ENCODE peak calls at places on chromosomes 7 and 10, in nine cellular contexts. One of them, this sample, is unnamed.

GRCh38 chr10:119104653-119105024 is 726 bp downstream of the DENND10 start:
- DNase-seq in stomach: no peak
- DNase-seq in transverse colon: peak; percentile 24
- DNase-seq in HepG2: no peak
- DNase-seq in SK-N-SH: no peak
- DNase-seq in upper lobe of left lung: no peak
- DNase-seq in sigmoid colon: peak; percentile 69
- DNase-seq in tibial nerve: peak; percentile 5
- DNase-seq in A549: no peak
- DNase-seq in this sample: peak; percentile 71

GRCh38 chr10:124062390-124062789 is 31.0 kb downstream of the CHST15 start:
- DNase-seq in stomach: no peak
- DNase-seq in tibial nerve: no peak
- DNase-seq in SK-N-SH: peak; percentile 56
- DNase-seq in transverse colon: no peak
- DNase-seq in sigmoid colon: no peak
- DNase-seq in A549: no peak
- DNase-seq in upper lobe of left lung: no peak
- DNase-seq in HepG2: peak; percentile 70
- DNase-seq in this sample: no peak

GRCh38 chr7:139744768-139745250 is 33.0 kb downstream of the HIPK2 start:
- DNase-seq in SK-N-SH: no peak
- DNase-seq in tibial nerve: no peak
- DNase-seq in transverse colon: no peak
- DNase-seq in A549: no peak
- DNase-seq in upper lobe of left lung: no peak
- DNase-seq in stomach: no peak
- DNase-seq in HepG2: no peak
- DNase-seq in sigmoid colon: no peak
- DNase-seq in this sample: no peak

GRCh38 chr10:43980313-43980712 is 331.6 kb upstream of the ZNF32 start:
- DNase-seq in tibial nerve: no peak
- DNase-seq in upper lobe of left lung: no peak
- DNase-seq in A549: no peak
- DNase-seq in SK-N-SH: no peak
- DNase-seq in stomach: no peak
- DNase-seq in sigmoid colon: no peak
- DNase-seq in transverse colon: no peak
- DNase-seq in HepG2: no peak
- DNase-seq in this sample: no peak

GRCh38 chr7:135206887-135207738 is 4.2 kb downstream of the WDR91 start:
- DNase-seq in HepG2: no peak
- DNase-seq in transverse colon: no peak
- DNase-seq in upper lobe of left lung: no peak
- DNase-seq in SK-N-SH: no peak
- DNase-seq in A549: no peak
- DNase-seq in stomach: no peak
- DNase-seq in sigmoid colon: no peak
- DNase-seq in tibial nerve: no peak
- DNase-seq in this sample: no peak

GRCh38 chr10:126935263-126935946 is 30.2 kb downstream of the DOCK1 start:
- DNase-seq in HepG2: no peak
- DNase-seq in SK-N-SH: peak; percentile 79
- DNase-seq in tibial nerve: no peak
- DNase-seq in upper lobe of left lung: no peak
- DNase-seq in stomach: no peak
- DNase-seq in transverse colon: no peak
- DNase-seq in sigmoid colon: no peak
- DNase-seq in A549: no peak
- DNase-seq in this sample: no peak

GRCh38 chr10:31635415-31636065 is 293.1 kb downstream of the ARHGAP12 start:
- DNase-seq in stomach: no peak
- DNase-seq in sigmoid colon: no peak
- DNase-seq in transverse colon: no peak
- DNase-seq in SK-N-SH: no peak
- DNase-seq in HepG2: no peak
- DNase-seq in A549: no peak
- DNase-seq in upper lobe of left lung: no peak
- DNase-seq in tibial nerve: no peak
- DNase-seq in this sample: no peak

GRCh38 chr10:36345770-36346169 is 703.7 kb upstream of the FZD8 start:
- DNase-seq in transverse colon: no peak
- DNase-seq in A549: no peak
- DNase-seq in stomach: no peak
- DNase-seq in HepG2: no peak
- DNase-seq in SK-N-SH: no peak
- DNase-seq in tibial nerve: no peak
- DNase-seq in upper lobe of left lung: no peak
- DNase-seq in sigmoid colon: no peak
- DNase-seq in this sample: no peak

GRCh38 chr7:97731736-97732370 is at the start of gene TAC1:
- DNase-seq in sigmoid colon: no peak
- DNase-seq in transverse colon: no peak
- DNase-seq in HepG2: no peak
- DNase-seq in upper lobe of left lung: peak; percentile 82
- DNase-seq in SK-N-SH: peak; percentile 38
- DNase-seq in stomach: no peak
- DNase-seq in tibial nerve: peak; percentile 35
- DNase-seq in A549: no peak
- DNase-seq in this sample: no peak

GRCh38 chr7:6271694-6272371 is 591 bp downstream of the CYTH3 start:
- DNase-seq in stomach: peak; percentile 26
- DNase-seq in tibial nerve: no peak
- DNase-seq in upper lobe of left lung: peak; percentile 89
- DNase-seq in HepG2: no peak
- DNase-seq in A549: peak; percentile 25
- DNase-seq in SK-N-SH: no peak
- DNase-seq in transverse colon: peak; percentile 28
- DNase-seq in sigmoid colon: peak; percentile 72
- DNase-seq in this sample: peak; percentile 73

GRCh38 chr7:15007507-15007906 is 105.0 kb upstream of the DGKB start:
- DNase-seq in A549: no peak
- DNase-seq in upper lobe of left lung: no peak
- DNase-seq in transverse colon: no peak
- DNase-seq in sigmoid colon: no peak
- DNase-seq in HepG2: peak; percentile 3
- DNase-seq in tibial nerve: no peak
- DNase-seq in SK-N-SH: peak; percentile 1
- DNase-seq in stomach: no peak
- DNase-seq in this sample: no peak

GRCh38 chr7:893686-894085 is 17.3 kb downstream of the GET4 start:
- DNase-seq in SK-N-SH: no peak
- DNase-seq in transverse colon: no peak
- DNase-seq in HepG2: no peak
- DNase-seq in tibial nerve: no peak
- DNase-seq in stomach: no peak
- DNase-seq in sigmoid colon: no peak
- DNase-seq in upper lobe of left lung: peak; percentile 62
- DNase-seq in A549: no peak
- DNase-seq in this sample: no peak

GRCh38 chr7:105454921-105455320 is 66.2 kb upstream of the SRPK2 start:
- DNase-seq in SK-N-SH: no peak
- DNase-seq in tibial nerve: no peak
- DNase-seq in sigmoid colon: no peak
- DNase-seq in A549: no peak
- DNase-seq in stomach: no peak
- DNase-seq in transverse colon: no peak
- DNase-seq in HepG2: no peak
- DNase-seq in upper lobe of left lung: no peak
- DNase-seq in this sample: no peak

GRCh38 chr7:32142649-32143048 is 72.4 kb upstream of the PDE1C start:
- DNase-seq in sigmoid colon: no peak
- DNase-seq in HepG2: no peak
- DNase-seq in transverse colon: no peak
- DNase-seq in tibial nerve: no peak
- DNase-seq in upper lobe of left lung: no peak
- DNase-seq in stomach: no peak
- DNase-seq in A549: no peak
- DNase-seq in SK-N-SH: no peak
- DNase-seq in this sample: no peak

GRCh38 chr7:151437163-151437553 is 2.8 kb downstream of the CRYGN start:
- DNase-seq in upper lobe of left lung: peak; percentile 43
- DNase-seq in stomach: no peak
- DNase-seq in HepG2: no peak
- DNase-seq in A549: no peak
- DNase-seq in transverse colon: no peak
- DNase-seq in SK-N-SH: peak; percentile 77
- DNase-seq in sigmoid colon: peak; percentile 62
- DNase-seq in tibial nerve: no peak
- DNase-seq in this sample: peak; percentile 53

DNA sequence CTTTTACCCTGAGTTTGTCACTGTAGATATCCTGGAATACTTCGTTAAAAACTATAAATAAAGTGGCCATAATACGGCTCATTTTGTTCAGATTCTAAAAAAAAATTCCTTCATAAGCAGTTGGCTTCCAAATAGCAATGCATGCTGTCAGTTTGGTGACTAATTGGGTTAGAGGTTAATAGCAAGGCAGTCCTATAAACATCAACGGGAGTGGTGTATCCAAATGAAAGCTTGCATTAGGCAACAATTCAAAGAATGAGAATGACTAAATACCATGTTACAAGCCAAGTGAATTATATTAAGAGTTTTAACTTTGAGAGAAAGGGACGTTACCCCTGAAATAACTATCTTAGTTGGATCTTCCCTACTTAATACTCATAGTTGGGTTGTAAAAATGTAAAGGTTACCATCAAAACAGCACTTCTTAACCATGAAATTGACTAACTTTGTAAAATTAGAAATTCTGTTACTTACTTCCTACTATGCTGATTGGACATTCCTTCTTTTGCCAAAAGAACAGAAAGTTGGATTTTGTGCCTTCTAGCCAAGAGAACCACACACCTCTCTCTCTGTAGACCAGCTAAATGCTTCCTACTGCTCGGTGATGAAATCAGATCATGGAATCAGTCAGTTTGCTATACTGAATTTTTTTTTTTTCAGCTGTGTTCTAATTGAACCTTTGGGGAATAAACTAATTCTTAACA is 98.0 kb downstream of the KAT6B start:
- DNase-seq in transverse colon: no peak
- DNase-seq in A549: no peak
- DNase-seq in stomach: no peak
- DNase-seq in HepG2: no peak
- DNase-seq in SK-N-SH: no peak
- DNase-seq in upper lobe of left lung: no peak
- DNase-seq in tibial nerve: no peak
- DNase-seq in sigmoid colon: no peak
- DNase-seq in this sample: no peak
- H3K4me3 ChIP-seq in transverse colon: no peak overlapping the region
- H3K4me3 ChIP-seq in A549: no peak overlapping the region
- H3K4me3 ChIP-seq in stomach: no peak overlapping the region
- H3K4me3 ChIP-seq in HepG2: no peak overlapping the region
- H3K4me3 ChIP-seq in SK-N-SH: no peak overlapping the region
- H3K4me3 ChIP-seq in upper lobe of left lung: no peak overlapping the region
- H3K4me3 ChIP-seq in tibial nerve: no peak overlapping the region
- H3K4me3 ChIP-seq in sigmoid colon: no peak overlapping the region
- H3K4me3 ChIP-seq in this sample: no peak overlapping the region

GRCh38 chr7:98840604-98841508 is 29.0 kb downstream of the TMEM130 start:
- DNase-seq in sigmoid colon: no peak
- DNase-seq in upper lobe of left lung: no peak
- DNase-seq in A549: no peak
- DNase-seq in stomach: peak; percentile 28
- DNase-seq in transverse colon: no peak
- DNase-seq in tibial nerve: no peak
- DNase-seq in SK-N-SH: no peak
- DNase-seq in HepG2: no peak
- DNase-seq in this sample: no peak

GRCh38 chr7:98837632-98837972 is 32.2 kb downstream of the TMEM130 start:
- DNase-seq in SK-N-SH: no peak
- DNase-seq in transverse colon: no peak
- DNase-seq in sigmoid colon: no peak
- DNase-seq in stomach: no peak
- DNase-seq in tibial nerve: no peak
- DNase-seq in A549: no peak
- DNase-seq in HepG2: no peak
- DNase-seq in upper lobe of left lung: no peak
- DNase-seq in this sample: no peak

GRCh38 chr7:98834949-98835348 is 34.9 kb downstream of the TMEM130 start:
- DNase-seq in tibial nerve: no peak
- DNase-seq in stomach: no peak
- DNase-seq in HepG2: no peak
- DNase-seq in transverse colon: no peak
- DNase-seq in sigmoid colon: no peak
- DNase-seq in SK-N-SH: no peak
- DNase-seq in A549: no peak
- DNase-seq in upper lobe of left lung: no peak
- DNase-seq in this sample: no peak

GRCh38 chr7:98840096-98840495 is 29.7 kb downstream of the TMEM130 start:
- DNase-seq in transverse colon: no peak
- DNase-seq in tibial nerve: no peak
- DNase-seq in SK-N-SH: no peak
- DNase-seq in A549: no peak
- DNase-seq in sigmoid colon: no peak
- DNase-seq in upper lobe of left lung: no peak
- DNase-seq in HepG2: no peak
- DNase-seq in stomach: no peak
- DNase-seq in this sample: no peak

GRCh38 chr7:98836811-98837631 is 32.8 kb downstream of the TMEM130 start:
- DNase-seq in HepG2: peak; percentile 21
- DNase-seq in A549: peak; percentile 51
- DNase-seq in tibial nerve: no peak
- DNase-seq in SK-N-SH: peak; percentile 81
- DNase-seq in stomach: peak; percentile 45
- DNase-seq in transverse colon: peak; percentile 21
- DNase-seq in upper lobe of left lung: no peak
- DNase-seq in sigmoid colon: no peak
- DNase-seq in this sample: no peak
- TF ChIP-seq EP300 in HepG2: no peak
- TF ChIP-seq EP300 in A549: no peak
- TF ChIP-seq EP300 in tibial nerve: no peak
- TF ChIP-seq EP300 in SK-N-SH: no peak
- TF ChIP-seq EP300 in stomach: no peak
- TF ChIP-seq EP300 in transverse colon: no peak
- TF ChIP-seq EP300 in upper lobe of left lung: no peak
- TF ChIP-seq EP300 in sigmoid colon: no peak
- TF ChIP-seq EP300 in this sample: no peak

DNA sequence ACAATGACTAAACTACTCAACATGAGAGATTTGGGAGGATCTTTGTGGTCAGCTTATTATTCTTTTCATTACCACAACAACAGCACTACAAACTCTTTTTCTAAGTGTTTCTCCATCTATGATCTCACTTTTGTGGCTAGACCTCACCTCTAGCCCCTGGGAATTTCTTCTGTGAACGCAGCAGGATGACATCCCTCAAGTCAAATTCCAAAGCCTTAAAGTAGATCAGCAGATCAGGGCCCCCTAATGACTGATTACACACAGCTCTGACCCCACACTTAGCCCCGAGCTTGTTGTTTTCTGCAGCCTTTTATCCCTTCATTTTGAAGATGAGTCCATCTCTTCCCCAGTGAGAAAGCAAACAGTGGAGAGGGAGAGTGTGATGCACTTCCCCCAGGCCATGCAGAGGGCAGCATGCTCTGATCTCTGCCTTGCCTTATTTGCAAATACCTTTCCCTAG is 27.3 kb downstream of the TFAM start:
- DNase-seq in SK-N-SH: no peak
- DNase-seq in transverse colon: no peak
- DNase-seq in tibial nerve: no peak
- DNase-seq in A549: peak; percentile 40
- DNase-seq in sigmoid colon: no peak
- DNase-seq in upper lobe of left lung: no peak
- DNase-seq in HepG2: peak; percentile 30
- DNase-seq in stomach: no peak
- DNase-seq in this sample: no peak
- TF ChIP-seq CTCF in SK-N-SH: no peak
- TF ChIP-seq CTCF in transverse colon: no peak
- TF ChIP-seq CTCF in tibial nerve: no peak
- TF ChIP-seq CTCF in A549: no peak
- TF ChIP-seq CTCF in sigmoid colon: no peak
- TF ChIP-seq CTCF in upper lobe of left lung: no peak
- TF ChIP-seq CTCF in HepG2: peak; percentile 39
- TF ChIP-seq CTCF in stomach: no peak
- TF ChIP-seq CTCF in this sample: no peak

GRCh38 chr7:114087674-114088539 is 169.1 kb upstream of the PPP1R3A start:
- DNase-seq in transverse colon: peak; percentile 21
- DNase-seq in sigmoid colon: peak; percentile 64
- DNase-seq in HepG2: no peak
- DNase-seq in upper lobe of left lung: no peak
- DNase-seq in A549: no peak
- DNase-seq in stomach: no peak
- DNase-seq in tibial nerve: no peak
- DNase-seq in SK-N-SH: peak; percentile 11
- DNase-seq in this sample: peak; percentile 74
- H3K4me3 ChIP-seq in transverse colon: peak overlapping the region; percentile 71
- H3K4me3 ChIP-seq in sigmoid colon: peak overlapping the region; percentile 82
- H3K4me3 ChIP-seq in HepG2: no peak overlapping the region
- H3K4me3 ChIP-seq in upper lobe of left lung: no peak overlapping the region
- H3K4me3 ChIP-seq in A549: peak overlapping the region; percentile 43
- H3K4me3 ChIP-seq in stomach: peak overlapping the region; percentile 87
- H3K4me3 ChIP-seq in tibial nerve: peak overlapping the region; percentile 59
- H3K4me3 ChIP-seq in SK-N-SH: no peak overlapping the region
- H3K4me3 ChIP-seq in this sample: peak overlapping the region; percentile 75